ENCODE peak calls at places on chromosomes 3 and 15, in four cellular contexts. X is HepG2, O is HEK293T, Q is GM12878. P is an unnamed sample.

GRCh38 chr15:91148243-91148642 is 48.2 kb downstream of the SV2B start:
- DNase-seq in Q (no peak), X (no peak), O (no peak), P (no peak)

GRCh38 chr3:47433796-47434195 is 41.9 kb downstream of the SCAP start:
- DNase-seq in Q (no peak), X (no peak), O (no peak), P (no peak)

GRCh38 chr15:56798639-56799038 is 65.3 kb upstream of the ZNF280D start:
- DNase-seq in X (no peak), Q (peak; percentile 61), O (no peak), P (no peak)

GRCh38 chr3:186044427-186044826 is 64.5 kb downstream of the ETV5 start:
- DNase-seq in X (peak; percentile 84), Q (no peak), O (no peak), P (no peak)

GRCh38 chr3:133535971-133536634 is 37.4 kb upstream of the CDV3 start:
- DNase-seq in Q (no peak), X (peak; percentile 70), O (no peak), P (no peak)

GRCh38 chr15:32766101-32766500 is 48.3 kb downstream of the GREM1 start:
- DNase-seq in O (no peak), X (no peak), Q (no peak), P (no peak)

GRCh38 chr3:71495708-71496472 is 87.6 kb downstream of the FOXP1 start:
- DNase-seq in Q (no peak), O (no peak), X (peak; percentile 5), P (peak; percentile 28)

GRCh38 chr3:147257972-147258371 is 148.4 kb downstream of the ZIC4 start:
- DNase-seq in Q (no peak), X (no peak), O (no peak), P (no peak)

GRCh38 chr15:61032600-61033286 is 196.4 kb downstream of the RORA start:
- DNase-seq in Q (no peak), X (no peak), O (no peak), P (no peak)

GRCh38 chr3:13112521-13113345 is 39.5 kb upstream of the IQSEC1 start:
- DNase-seq in O (no peak), X (no peak), Q (no peak), P (no peak)

GRCh38 chr3:48130321-48130881 is 57.8 kb downstream of the CDC25A start:
- DNase-seq in O (peak; percentile 18), X (no peak), Q (no peak), P (no peak)

GRCh38 chr15:99167201-99167600 is 62.3 kb downstream of the SYNM start:
- DNase-seq in O (no peak), Q (no peak), X (no peak), P (no peak)

GRCh38 chr3:52529376-52530333 is 4.0 kb downstream of the NT5DC2 start:
- DNase-seq in X (no peak), Q (no peak), O (no peak), P (no peak)

GRCh38 chr3:171446301-171446700 is 13.9 kb downstream of the TNIK start:
- DNase-seq in X (no peak), O (no peak), Q (no peak), P (no peak)

GRCh38 chr3:193086688-193087087 is 154.3 kb upstream of the PLAAT1 start:
- DNase-seq in X (no peak), Q (no peak), O (no peak), P (no peak)

GRCh38 chr15:101138913-101139880 is 112.7 kb downstream of the CHSY1 start:
- DNase-seq in O (no peak), X (no peak), Q (peak; percentile 48), P (no peak)

GRCh38 chr3:141243295-141243707 is 11.7 kb downstream of the PXYLP1 start:
- DNase-seq in O (peak; percentile 27), Q (no peak), X (no peak), P (peak; percentile 58)

GRCh38 chr3:98713984-98714383 is 49.2 kb upstream of the ST3GAL6 start:
- DNase-seq in Q (no peak), O (no peak), X (no peak), P (no peak)

GRCh38 chr3:142915636-142916035 is 26.8 kb upstream of the PCOLCE2 start:
- DNase-seq in X (no peak), Q (no peak), O (no peak), P (no peak)

GRCh38 chr3:142913432-142913831 is 24.5 kb upstream of the PCOLCE2 start:
- DNase-seq in X (no peak), O (no peak), Q (no peak), P (no peak)

GRCh38 chr3:142912440-142913172 is 23.7 kb upstream of the PCOLCE2 start:
- DNase-seq in X (no peak), Q (no peak), O (no peak), P (no peak)

GRCh38 chr3:142916611-142917010 is 27.7 kb upstream of the PCOLCE2 start:
- DNase-seq in O (no peak), Q (no peak), X (no peak), P (no peak)

GRCh38 chr3:142914286-142914811 is 25.5 kb upstream of the PCOLCE2 start:
- DNase-seq in Q (no peak), X (no peak), O (no peak), P (no peak)
- TF ChIP-seq FOXM1 in Q (no peak), X (no peak), O (no peak), P (no peak)

GRCh38 chr3:63595221-63595620 is 57.3 kb upstream of the SNTN start:
- DNase-seq in O (no peak), X (no peak), Q (no peak), P (no peak)
- TF ChIP-seq TARDBP in O (no peak), X (no peak), Q (no peak), P (no peak)

DNA sequence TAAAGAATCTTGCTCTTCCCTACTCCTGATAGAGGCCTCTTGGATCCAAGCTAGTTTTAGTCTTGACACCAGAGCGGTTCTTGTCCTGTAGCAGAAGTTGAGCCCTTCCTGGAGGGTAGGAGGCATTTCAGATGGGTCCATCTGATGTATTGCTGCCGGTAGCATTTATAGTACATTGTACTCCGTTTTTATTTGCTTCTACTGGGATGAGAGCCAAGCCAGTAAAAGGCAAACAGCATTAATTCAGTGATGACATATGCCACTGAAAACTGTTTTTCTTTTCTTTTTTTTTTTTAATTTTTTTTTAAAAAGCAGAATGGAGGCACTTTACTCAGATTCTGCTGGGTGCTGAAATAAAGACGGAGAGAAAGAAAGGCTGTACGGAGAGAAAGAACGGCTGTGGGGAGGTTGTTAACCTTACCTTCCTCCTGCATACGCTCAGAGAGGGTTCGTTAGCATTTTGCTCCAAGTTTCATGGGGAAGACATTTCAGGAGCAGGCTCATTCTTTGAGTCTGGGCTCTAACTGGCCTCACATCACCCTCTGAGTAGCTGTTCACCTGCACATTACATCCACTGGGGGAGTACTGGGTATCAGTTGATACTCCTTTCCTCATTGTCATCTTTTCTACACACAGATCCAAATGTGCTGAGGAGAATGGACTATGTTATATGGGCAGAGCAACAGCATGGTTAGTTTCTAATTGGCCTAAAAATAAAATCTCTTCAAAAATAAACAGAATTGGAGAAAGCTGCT is 161.5 kb downstream of the FEZF2 start:
- DNase-seq in X (no peak), O (peak; percentile 31), Q (no peak), P (peak; percentile 6)
- TF ChIP-seq FOXM1 in X (no peak), O (no peak), Q (no peak), P (no peak)

DNA sequence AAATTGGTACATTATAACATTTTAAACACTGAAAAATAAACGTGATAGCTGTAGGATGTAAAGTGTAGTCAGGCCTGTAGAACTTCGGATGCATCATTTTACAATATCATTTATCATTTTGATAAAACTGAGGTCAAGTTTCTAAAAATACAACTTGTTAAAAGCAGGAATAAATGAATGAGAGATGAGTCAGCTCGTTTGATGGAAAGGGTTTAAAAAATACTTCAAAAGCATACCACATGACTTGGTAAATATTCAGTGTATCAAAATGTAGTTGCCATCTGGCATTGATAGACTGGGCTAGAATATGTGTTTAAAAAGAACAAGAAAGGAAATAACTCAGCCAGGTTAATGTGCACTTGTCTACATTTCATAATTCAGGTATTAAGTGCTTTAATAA is 357.0 kb downstream of the TIGIT start:
- DNase-seq in X (peak; percentile 1), Q (no peak), O (no peak), P (no peak)
- TF ChIP-seq TARDBP in X (no peak), Q (no peak), O (no peak), P (no peak)